ENCODE peak calls at places on chromosomes 6 and 20, in eight cellular contexts. One of them, this sample, is unnamed.

GRCh38 chr6:6584310-6585002 is 4.1 kb upstream of the LY86 start:
- DNase-seq in psoas muscle: no peak
- DNase-seq in AG04449: no peak
- DNase-seq in stimulated activated CD4-positive, alpha-beta T cell treated with anti-CD3 and anti-CD28 coated beads, Interleukin-4, amount 100 ng/mL, for 24 hours: no peak
- DNase-seq in EH: no peak
- DNase-seq in activated T-cell treated with anti-CD3 and anti-CD28 coated beads for 1 hour: no peak
- DNase-seq in HCT116: no peak
- DNase-seq in H9: no peak
- DNase-seq in this sample: no peak

GRCh38 chr6:112061605-112062004 is 7.7 kb downstream of the CCN6 start:
- DNase-seq in psoas muscle: no peak
- DNase-seq in AG04449: no peak
- DNase-seq in stimulated activated CD4-positive, alpha-beta T cell treated with anti-CD3 and anti-CD28 coated beads, Interleukin-4, amount 100 ng/mL, for 24 hours: no peak
- DNase-seq in EH: peak; percentile 25
- DNase-seq in activated T-cell treated with anti-CD3 and anti-CD28 coated beads for 1 hour: no peak
- DNase-seq in HCT116: no peak
- DNase-seq in H9: no peak
- DNase-seq in this sample: no peak

GRCh38 chr6:106870069-106870468 is 104.5 kb downstream of the CD24 start:
- DNase-seq in psoas muscle: no peak
- DNase-seq in AG04449: peak; percentile 61
- DNase-seq in stimulated activated CD4-positive, alpha-beta T cell treated with anti-CD3 and anti-CD28 coated beads, Interleukin-4, amount 100 ng/mL, for 24 hours: no peak
- DNase-seq in EH: peak; percentile 84
- DNase-seq in activated T-cell treated with anti-CD3 and anti-CD28 coated beads for 1 hour: no peak
- DNase-seq in HCT116: no peak
- DNase-seq in H9: no peak
- DNase-seq in this sample: no peak

GRCh38 chr6:37569999-37570776 is 70.5 kb upstream of the CCDC167 start:
- DNase-seq in psoas muscle: no peak
- DNase-seq in AG04449: no peak
- DNase-seq in stimulated activated CD4-positive, alpha-beta T cell treated with anti-CD3 and anti-CD28 coated beads, Interleukin-4, amount 100 ng/mL, for 24 hours: no peak
- DNase-seq in EH: no peak
- DNase-seq in activated T-cell treated with anti-CD3 and anti-CD28 coated beads for 1 hour: no peak
- DNase-seq in HCT116: no peak
- DNase-seq in H9: no peak
- DNase-seq in this sample: no peak

GRCh38 chr6:42781546-42781810 is 374 bp upstream of the BICRAL start:
- DNase-seq in psoas muscle: no peak
- DNase-seq in AG04449: no peak
- DNase-seq in stimulated activated CD4-positive, alpha-beta T cell treated with anti-CD3 and anti-CD28 coated beads, Interleukin-4, amount 100 ng/mL, for 24 hours: no peak
- DNase-seq in EH: no peak
- DNase-seq in activated T-cell treated with anti-CD3 and anti-CD28 coated beads for 1 hour: no peak
- DNase-seq in HCT116: no peak
- DNase-seq in H9: no peak
- DNase-seq in this sample: no peak

GRCh38 chr6:22036699-22037098 is 260.1 kb downstream of the PRL start:
- DNase-seq in psoas muscle: no peak
- DNase-seq in AG04449: no peak
- DNase-seq in stimulated activated CD4-positive, alpha-beta T cell treated with anti-CD3 and anti-CD28 coated beads, Interleukin-4, amount 100 ng/mL, for 24 hours: no peak
- DNase-seq in EH: no peak
- DNase-seq in activated T-cell treated with anti-CD3 and anti-CD28 coated beads for 1 hour: no peak
- DNase-seq in HCT116: no peak
- DNase-seq in H9: no peak
- DNase-seq in this sample: no peak

GRCh38 chr6:120157873-120158272 is 808.3 kb upstream of the MAN1A1 start:
- DNase-seq in psoas muscle: no peak
- DNase-seq in AG04449: no peak
- DNase-seq in stimulated activated CD4-positive, alpha-beta T cell treated with anti-CD3 and anti-CD28 coated beads, Interleukin-4, amount 100 ng/mL, for 24 hours: no peak
- DNase-seq in EH: no peak
- DNase-seq in activated T-cell treated with anti-CD3 and anti-CD28 coated beads for 1 hour: no peak
- DNase-seq in HCT116: no peak
- DNase-seq in H9: no peak
- DNase-seq in this sample: no peak

GRCh38 chr6:165649701-165650137 is 13.3 kb downstream of the PDE10A start:
- DNase-seq in psoas muscle: no peak
- DNase-seq in AG04449: no peak
- DNase-seq in stimulated activated CD4-positive, alpha-beta T cell treated with anti-CD3 and anti-CD28 coated beads, Interleukin-4, amount 100 ng/mL, for 24 hours: no peak
- DNase-seq in EH: no peak
- DNase-seq in activated T-cell treated with anti-CD3 and anti-CD28 coated beads for 1 hour: no peak
- DNase-seq in HCT116: no peak
- DNase-seq in H9: no peak
- DNase-seq in this sample: no peak

GRCh38 chr6:136745300-136745699 is 47.0 kb downstream of the MAP3K5 start:
- DNase-seq in psoas muscle: no peak
- DNase-seq in AG04449: no peak
- DNase-seq in stimulated activated CD4-positive, alpha-beta T cell treated with anti-CD3 and anti-CD28 coated beads, Interleukin-4, amount 100 ng/mL, for 24 hours: no peak
- DNase-seq in EH: no peak
- DNase-seq in activated T-cell treated with anti-CD3 and anti-CD28 coated beads for 1 hour: no peak
- DNase-seq in HCT116: no peak
- DNase-seq in H9: no peak
- DNase-seq in this sample: no peak

GRCh38 chr6:2666906-2667575 is 83.7 kb downstream of the MYLK4 start:
- DNase-seq in psoas muscle: no peak
- DNase-seq in AG04449: no peak
- DNase-seq in stimulated activated CD4-positive, alpha-beta T cell treated with anti-CD3 and anti-CD28 coated beads, Interleukin-4, amount 100 ng/mL, for 24 hours: no peak
- DNase-seq in EH: no peak
- DNase-seq in activated T-cell treated with anti-CD3 and anti-CD28 coated beads for 1 hour: no peak
- DNase-seq in HCT116: no peak
- DNase-seq in H9: no peak
- DNase-seq in this sample: no peak

GRCh38 chr6:24719125-24719931 is at the start of gene C6orf62:
- DNase-seq in psoas muscle: peak; percentile 58
- DNase-seq in AG04449: no peak
- DNase-seq in stimulated activated CD4-positive, alpha-beta T cell treated with anti-CD3 and anti-CD28 coated beads, Interleukin-4, amount 100 ng/mL, for 24 hours: peak; percentile 75
- DNase-seq in EH: peak; percentile 67
- DNase-seq in activated T-cell treated with anti-CD3 and anti-CD28 coated beads for 1 hour: peak; percentile 27
- DNase-seq in HCT116: no peak
- DNase-seq in H9: no peak
- DNase-seq in this sample: peak; percentile 81

GRCh38 chr6:13743736-13744127 is 32.1 kb upstream of the RANBP9 start:
- DNase-seq in psoas muscle: no peak
- DNase-seq in AG04449: no peak
- DNase-seq in stimulated activated CD4-positive, alpha-beta T cell treated with anti-CD3 and anti-CD28 coated beads, Interleukin-4, amount 100 ng/mL, for 24 hours: no peak
- DNase-seq in EH: no peak
- DNase-seq in activated T-cell treated with anti-CD3 and anti-CD28 coated beads for 1 hour: no peak
- DNase-seq in HCT116: no peak
- DNase-seq in H9: no peak
- DNase-seq in this sample: no peak

GRCh38 chr6:134046054-134046453 is 6.4 kb downstream of the SLC2A12 start:
- DNase-seq in psoas muscle: no peak
- DNase-seq in AG04449: no peak
- DNase-seq in stimulated activated CD4-positive, alpha-beta T cell treated with anti-CD3 and anti-CD28 coated beads, Interleukin-4, amount 100 ng/mL, for 24 hours: no peak
- DNase-seq in EH: peak; percentile 30
- DNase-seq in activated T-cell treated with anti-CD3 and anti-CD28 coated beads for 1 hour: no peak
- DNase-seq in HCT116: no peak
- DNase-seq in H9: no peak
- DNase-seq in this sample: no peak

GRCh38 chr20:9609892-9610502 is 95.6 kb downstream of the LAMP5 start:
- DNase-seq in psoas muscle: no peak
- DNase-seq in AG04449: peak; percentile 29
- DNase-seq in stimulated activated CD4-positive, alpha-beta T cell treated with anti-CD3 and anti-CD28 coated beads, Interleukin-4, amount 100 ng/mL, for 24 hours: peak; percentile 31
- DNase-seq in EH: peak; percentile 68
- DNase-seq in activated T-cell treated with anti-CD3 and anti-CD28 coated beads for 1 hour: peak; percentile 1
- DNase-seq in HCT116: peak; percentile 59
- DNase-seq in H9: peak; percentile 73
- DNase-seq in this sample: no peak

GRCh38 chr20:32980131-32980941 is 23.9 kb downstream of the SUN5 start:
- DNase-seq in psoas muscle: no peak
- DNase-seq in AG04449: no peak
- DNase-seq in stimulated activated CD4-positive, alpha-beta T cell treated with anti-CD3 and anti-CD28 coated beads, Interleukin-4, amount 100 ng/mL, for 24 hours: no peak
- DNase-seq in EH: no peak
- DNase-seq in activated T-cell treated with anti-CD3 and anti-CD28 coated beads for 1 hour: no peak
- DNase-seq in HCT116: no peak
- DNase-seq in H9: no peak
- DNase-seq in this sample: no peak

GRCh38 chr6:115759051-115759450 is 301.6 kb downstream of the FRK start:
- DNase-seq in psoas muscle: no peak
- DNase-seq in AG04449: no peak
- DNase-seq in stimulated activated CD4-positive, alpha-beta T cell treated with anti-CD3 and anti-CD28 coated beads, Interleukin-4, amount 100 ng/mL, for 24 hours: no peak
- DNase-seq in EH: no peak
- DNase-seq in activated T-cell treated with anti-CD3 and anti-CD28 coated beads for 1 hour: no peak
- DNase-seq in HCT116: no peak
- DNase-seq in H9: no peak
- DNase-seq in this sample: no peak

GRCh38 chr6:144263786-144264185 is 21.3 kb upstream of the UTRN start:
- DNase-seq in psoas muscle: no peak
- DNase-seq in AG04449: no peak
- DNase-seq in stimulated activated CD4-positive, alpha-beta T cell treated with anti-CD3 and anti-CD28 coated beads, Interleukin-4, amount 100 ng/mL, for 24 hours: no peak
- DNase-seq in EH: peak; percentile 45
- DNase-seq in activated T-cell treated with anti-CD3 and anti-CD28 coated beads for 1 hour: no peak
- DNase-seq in HCT116: no peak
- DNase-seq in H9: no peak
- DNase-seq in this sample: no peak

GRCh38 chr6:156948807-156949206 is 171.6 kb downstream of the ARID1B start:
- DNase-seq in psoas muscle: no peak
- DNase-seq in AG04449: no peak
- DNase-seq in stimulated activated CD4-positive, alpha-beta T cell treated with anti-CD3 and anti-CD28 coated beads, Interleukin-4, amount 100 ng/mL, for 24 hours: no peak
- DNase-seq in EH: peak; percentile 70
- DNase-seq in activated T-cell treated with anti-CD3 and anti-CD28 coated beads for 1 hour: no peak
- DNase-seq in HCT116: peak; percentile 41
- DNase-seq in H9: no peak
- DNase-seq in this sample: no peak

GRCh38 chr6:33830635-33831240 is 26.9 kb upstream of the MLN start:
- DNase-seq in psoas muscle: no peak
- DNase-seq in AG04449: no peak
- DNase-seq in stimulated activated CD4-positive, alpha-beta T cell treated with anti-CD3 and anti-CD28 coated beads, Interleukin-4, amount 100 ng/mL, for 24 hours: no peak
- DNase-seq in EH: no peak
- DNase-seq in activated T-cell treated with anti-CD3 and anti-CD28 coated beads for 1 hour: no peak
- DNase-seq in HCT116: no peak
- DNase-seq in H9: no peak
- DNase-seq in this sample: no peak

GRCh38 chr6:4653141-4653540 is 123.1 kb upstream of the CDYL start:
- DNase-seq in psoas muscle: no peak
- DNase-seq in AG04449: no peak
- DNase-seq in stimulated activated CD4-positive, alpha-beta T cell treated with anti-CD3 and anti-CD28 coated beads, Interleukin-4, amount 100 ng/mL, for 24 hours: no peak
- DNase-seq in EH: no peak
- DNase-seq in activated T-cell treated with anti-CD3 and anti-CD28 coated beads for 1 hour: no peak
- DNase-seq in HCT116: no peak
- DNase-seq in H9: no peak
- DNase-seq in this sample: no peak

GRCh38 chr6:390914-391558 is 516 bp upstream of the IRF4 start:
- DNase-seq in psoas muscle: no peak
- DNase-seq in AG04449: no peak
- DNase-seq in stimulated activated CD4-positive, alpha-beta T cell treated with anti-CD3 and anti-CD28 coated beads, Interleukin-4, amount 100 ng/mL, for 24 hours: peak; percentile 60
- DNase-seq in EH: peak; percentile 57
- DNase-seq in activated T-cell treated with anti-CD3 and anti-CD28 coated beads for 1 hour: no peak
- DNase-seq in HCT116: no peak
- DNase-seq in H9: peak; percentile 71
- DNase-seq in this sample: no peak

GRCh38 chr6:12013368-12013617 is 1.2 kb downstream of the HIVEP1 start:
- DNase-seq in psoas muscle: no peak
- DNase-seq in AG04449: no peak
- DNase-seq in stimulated activated CD4-positive, alpha-beta T cell treated with anti-CD3 and anti-CD28 coated beads, Interleukin-4, amount 100 ng/mL, for 24 hours: no peak
- DNase-seq in EH: no peak
- DNase-seq in activated T-cell treated with anti-CD3 and anti-CD28 coated beads for 1 hour: no peak
- DNase-seq in HCT116: no peak
- DNase-seq in H9: no peak
- DNase-seq in this sample: no peak

GRCh38 chr6:106512048-106512957 is 117.0 kb downstream of the RTN4IP1 start:
- DNase-seq in psoas muscle: peak; percentile 81
- DNase-seq in AG04449: no peak
- DNase-seq in stimulated activated CD4-positive, alpha-beta T cell treated with anti-CD3 and anti-CD28 coated beads, Interleukin-4, amount 100 ng/mL, for 24 hours: peak; percentile 76
- DNase-seq in EH: peak; percentile 59
- DNase-seq in activated T-cell treated with anti-CD3 and anti-CD28 coated beads for 1 hour: peak; percentile 64
- DNase-seq in HCT116: no peak
- DNase-seq in H9: peak; percentile 55
- DNase-seq in this sample: peak; percentile 97